ENCODE peak calls at places on chromosomes 7 and 10, in ten cellular contexts. One of them, this sample, is unnamed.
A peak's percentile ranks its signal among the peaks of the same experiment; 100 is the strongest.

GRCh38 chr7:99397632-99397983 is 10.8 kb downstream of the PDAP1 start:
- DNase-seq in neural progenitor cell: no peak
- DNase-seq in nephron progenitor cell: no peak
- DNase-seq in cardiac muscle cell: no peak
- DNase-seq in endodermal cell: no peak
- DNase-seq in brain microvascular endothelial cell: no peak
- DNase-seq in fibroblast of mammary gland: no peak
- DNase-seq in fibroblast of pulmonary artery: no peak
- DNase-seq in fibroblast of the aortic adventitia: no peak
- DNase-seq in GM20000: no peak
- DNase-seq in this sample: no peak

GRCh38 chr10:123868058-123868995 is 23.3 kb downstream of the CPXM2 start:
- DNase-seq in neural progenitor cell: no peak
- DNase-seq in nephron progenitor cell: no peak
- DNase-seq in cardiac muscle cell: no peak
- DNase-seq in endodermal cell: peak; percentile 15
- DNase-seq in brain microvascular endothelial cell: no peak
- DNase-seq in fibroblast of mammary gland: no peak
- DNase-seq in fibroblast of pulmonary artery: no peak
- DNase-seq in fibroblast of the aortic adventitia: no peak
- DNase-seq in GM20000: no peak
- DNase-seq in this sample: no peak

GRCh38 chr10:101095550-101096213 is 33.9 kb downstream of the KAZALD1 start:
- DNase-seq in neural progenitor cell: peak; percentile 81
- DNase-seq in nephron progenitor cell: peak; percentile 84
- DNase-seq in cardiac muscle cell: peak; percentile 72
- DNase-seq in endodermal cell: peak; percentile 100
- DNase-seq in brain microvascular endothelial cell: peak; percentile 68
- DNase-seq in fibroblast of mammary gland: peak; percentile 54
- DNase-seq in fibroblast of pulmonary artery: peak; percentile 64
- DNase-seq in fibroblast of the aortic adventitia: peak; percentile 60
- DNase-seq in GM20000: peak; percentile 81
- DNase-seq in this sample: peak; percentile 74

GRCh38 chr7:42621543-42622219 is 290.2 kb downstream of the C7orf25 start:
- DNase-seq in neural progenitor cell: no peak
- DNase-seq in nephron progenitor cell: no peak
- DNase-seq in cardiac muscle cell: peak; percentile 14
- DNase-seq in endodermal cell: no peak
- DNase-seq in brain microvascular endothelial cell: no peak
- DNase-seq in fibroblast of mammary gland: no peak
- DNase-seq in fibroblast of pulmonary artery: no peak
- DNase-seq in fibroblast of the aortic adventitia: peak; percentile 2
- DNase-seq in GM20000: no peak
- DNase-seq in this sample: no peak

GRCh38 chr7:16315280-16315679 is 106.1 kb downstream of the CRPPA start:
- DNase-seq in neural progenitor cell: no peak
- DNase-seq in nephron progenitor cell: no peak
- DNase-seq in cardiac muscle cell: no peak
- DNase-seq in endodermal cell: no peak
- DNase-seq in brain microvascular endothelial cell: no peak
- DNase-seq in fibroblast of mammary gland: peak; percentile 17
- DNase-seq in fibroblast of pulmonary artery: no peak
- DNase-seq in fibroblast of the aortic adventitia: peak; percentile 19
- DNase-seq in GM20000: no peak
- DNase-seq in this sample: no peak

GRCh38 chr10:22977751-22978150 is 49.9 kb downstream of the ARMC3 start:
- DNase-seq in neural progenitor cell: no peak
- DNase-seq in nephron progenitor cell: no peak
- DNase-seq in cardiac muscle cell: no peak
- DNase-seq in endodermal cell: no peak
- DNase-seq in brain microvascular endothelial cell: no peak
- DNase-seq in fibroblast of mammary gland: no peak
- DNase-seq in fibroblast of pulmonary artery: no peak
- DNase-seq in fibroblast of the aortic adventitia: no peak
- DNase-seq in GM20000: no peak
- DNase-seq in this sample: no peak

GRCh38 chr7:137771679-137772078 is 75.1 kb downstream of the DGKI start:
- DNase-seq in neural progenitor cell: no peak
- DNase-seq in nephron progenitor cell: no peak
- DNase-seq in cardiac muscle cell: no peak
- DNase-seq in endodermal cell: no peak
- DNase-seq in brain microvascular endothelial cell: peak; percentile 91
- DNase-seq in fibroblast of mammary gland: peak; percentile 93
- DNase-seq in fibroblast of pulmonary artery: peak; percentile 75
- DNase-seq in fibroblast of the aortic adventitia: peak; percentile 84
- DNase-seq in GM20000: no peak
- DNase-seq in this sample: peak; percentile 80

GRCh38 chr7:47507514-47507913 is 74.4 kb downstream of the TNS3 start:
- DNase-seq in neural progenitor cell: peak; percentile 59
- DNase-seq in nephron progenitor cell: peak; percentile 40
- DNase-seq in cardiac muscle cell: no peak
- DNase-seq in endodermal cell: no peak
- DNase-seq in brain microvascular endothelial cell: no peak
- DNase-seq in fibroblast of mammary gland: no peak
- DNase-seq in fibroblast of pulmonary artery: no peak
- DNase-seq in fibroblast of the aortic adventitia: no peak
- DNase-seq in GM20000: no peak
- DNase-seq in this sample: no peak

GRCh38 chr10:79374312-79375191 is 27.3 kb downstream of the PPIF start:
- DNase-seq in neural progenitor cell: peak; percentile 85
- DNase-seq in nephron progenitor cell: peak; percentile 89
- DNase-seq in cardiac muscle cell: peak; percentile 84
- DNase-seq in endodermal cell: peak; percentile 95
- DNase-seq in brain microvascular endothelial cell: peak; percentile 66
- DNase-seq in fibroblast of mammary gland: peak; percentile 69
- DNase-seq in fibroblast of pulmonary artery: peak; percentile 76
- DNase-seq in fibroblast of the aortic adventitia: peak; percentile 82
- DNase-seq in GM20000: peak; percentile 85
- DNase-seq in this sample: peak; percentile 50

GRCh38 chr10:72260588-72261322 is 13.0 kb upstream of the DDIT4 start:
- DNase-seq in neural progenitor cell: peak; percentile 99
- DNase-seq in nephron progenitor cell: peak; percentile 96
- DNase-seq in cardiac muscle cell: peak; percentile 94
- DNase-seq in endodermal cell: peak; percentile 99
- DNase-seq in brain microvascular endothelial cell: peak; percentile 55
- DNase-seq in fibroblast of mammary gland: peak; percentile 94
- DNase-seq in fibroblast of pulmonary artery: peak; percentile 90
- DNase-seq in fibroblast of the aortic adventitia: peak; percentile 72
- DNase-seq in GM20000: peak; percentile 86
- DNase-seq in this sample: peak; percentile 95
- TF ChIP-seq CTCF in neural progenitor cell: peak; percentile 43
- TF ChIP-seq CTCF in nephron progenitor cell: no peak
- TF ChIP-seq CTCF in cardiac muscle cell: peak; percentile 8
- TF ChIP-seq CTCF in endodermal cell: peak; percentile 51
- TF ChIP-seq CTCF in brain microvascular endothelial cell: peak; percentile 31
- TF ChIP-seq CTCF in fibroblast of mammary gland: no peak
- TF ChIP-seq CTCF in fibroblast of pulmonary artery: peak; percentile 1
- TF ChIP-seq CTCF in fibroblast of the aortic adventitia: no peak
- TF ChIP-seq CTCF in GM20000: no peak
- TF ChIP-seq CTCF in this sample: no peak

GRCh38 chr10:132360766-132361447 is 28.9 kb downstream of the LRRC27 start:
- DNase-seq in neural progenitor cell: peak; percentile 63
- DNase-seq in nephron progenitor cell: peak; percentile 47
- DNase-seq in cardiac muscle cell: peak; percentile 33
- DNase-seq in endodermal cell: peak; percentile 91
- DNase-seq in brain microvascular endothelial cell: no peak
- DNase-seq in fibroblast of mammary gland: no peak
- DNase-seq in fibroblast of pulmonary artery: no peak
- DNase-seq in fibroblast of the aortic adventitia: no peak
- DNase-seq in GM20000: no peak
- DNase-seq in this sample: no peak
- TF ChIP-seq CTCF in neural progenitor cell: peak; percentile 77
- TF ChIP-seq CTCF in nephron progenitor cell: peak; percentile 57
- TF ChIP-seq CTCF in cardiac muscle cell: peak; percentile 68
- TF ChIP-seq CTCF in endodermal cell: peak; percentile 85
- TF ChIP-seq CTCF in brain microvascular endothelial cell: peak; percentile 74
- TF ChIP-seq CTCF in fibroblast of mammary gland: peak; percentile 49
- TF ChIP-seq CTCF in fibroblast of pulmonary artery: peak; percentile 53
- TF ChIP-seq CTCF in fibroblast of the aortic adventitia: peak; percentile 60
- TF ChIP-seq CTCF in GM20000: peak; percentile 35
- TF ChIP-seq CTCF in this sample: peak; percentile 40

DNA sequence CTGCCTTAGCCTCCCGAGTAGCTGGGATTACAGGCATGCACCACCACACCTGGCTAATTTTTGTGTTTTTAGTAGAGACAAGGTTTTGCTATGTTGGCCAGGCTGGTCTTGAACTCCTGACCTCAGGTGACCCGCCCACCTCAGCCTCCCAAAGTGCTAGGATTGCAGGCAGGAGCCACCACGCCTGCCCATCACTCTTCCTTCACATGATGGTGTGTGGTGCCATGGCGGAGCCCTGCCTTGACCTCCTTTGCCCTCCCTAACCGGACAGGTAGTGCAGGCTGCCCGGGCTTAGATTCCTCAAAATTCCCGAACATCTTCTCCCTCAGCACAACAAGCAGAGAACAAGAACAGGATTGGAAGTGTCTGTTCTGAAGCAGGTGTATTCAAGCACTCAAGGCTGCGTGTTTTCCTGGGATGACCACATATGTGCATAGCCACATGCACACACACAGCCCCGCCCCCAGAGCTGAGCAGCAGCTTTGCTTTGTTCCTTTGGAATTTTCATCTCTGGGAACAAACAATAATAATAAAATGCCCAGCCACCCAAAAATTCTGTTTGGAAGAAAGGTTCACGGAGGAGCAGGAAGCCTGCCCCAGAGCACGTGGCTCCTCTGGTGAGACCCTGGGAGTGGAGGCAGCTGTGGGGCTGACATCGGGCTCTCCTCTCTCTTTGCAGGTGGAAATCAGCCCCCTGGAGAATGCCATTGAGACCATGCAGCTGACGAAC is 131.3 kb upstream of the NPS start:
- DNase-seq in neural progenitor cell: no peak
- DNase-seq in nephron progenitor cell: no peak
- DNase-seq in cardiac muscle cell: no peak
- DNase-seq in endodermal cell: no peak
- DNase-seq in brain microvascular endothelial cell: no peak
- DNase-seq in fibroblast of mammary gland: no peak
- DNase-seq in fibroblast of pulmonary artery: no peak
- DNase-seq in fibroblast of the aortic adventitia: no peak
- DNase-seq in GM20000: no peak
- DNase-seq in this sample: no peak
- TF ChIP-seq CTCF in neural progenitor cell: no peak
- TF ChIP-seq CTCF in nephron progenitor cell: no peak
- TF ChIP-seq CTCF in cardiac muscle cell: no peak
- TF ChIP-seq CTCF in endodermal cell: no peak
- TF ChIP-seq CTCF in brain microvascular endothelial cell: no peak
- TF ChIP-seq CTCF in fibroblast of mammary gland: no peak
- TF ChIP-seq CTCF in fibroblast of pulmonary artery: no peak
- TF ChIP-seq CTCF in fibroblast of the aortic adventitia: no peak
- TF ChIP-seq CTCF in GM20000: no peak
- TF ChIP-seq CTCF in this sample: no peak

GRCh38 chr10:77390481-77390891 is 247.1 kb downstream of the KCNMA1 start:
- DNase-seq in neural progenitor cell: no peak
- DNase-seq in nephron progenitor cell: no peak
- DNase-seq in cardiac muscle cell: peak; percentile 34
- DNase-seq in endodermal cell: peak; percentile 44
- DNase-seq in brain microvascular endothelial cell: no peak
- DNase-seq in fibroblast of mammary gland: no peak
- DNase-seq in fibroblast of pulmonary artery: no peak
- DNase-seq in fibroblast of the aortic adventitia: peak; percentile 34
- DNase-seq in GM20000: no peak
- DNase-seq in this sample: peak; percentile 22

GRCh38 chr10:77392851-77393250 is 244.8 kb downstream of the KCNMA1 start:
- DNase-seq in neural progenitor cell: no peak
- DNase-seq in nephron progenitor cell: no peak
- DNase-seq in cardiac muscle cell: no peak
- DNase-seq in endodermal cell: no peak
- DNase-seq in brain microvascular endothelial cell: peak; percentile 93
- DNase-seq in fibroblast of mammary gland: peak; percentile 98
- DNase-seq in fibroblast of pulmonary artery: peak; percentile 93
- DNase-seq in fibroblast of the aortic adventitia: peak; percentile 96
- DNase-seq in GM20000: no peak
- DNase-seq in this sample: peak; percentile 99

GRCh38 chr10:77393411-77393810 is 244.2 kb downstream of the KCNMA1 start:
- DNase-seq in neural progenitor cell: no peak
- DNase-seq in nephron progenitor cell: no peak
- DNase-seq in cardiac muscle cell: no peak
- DNase-seq in endodermal cell: no peak
- DNase-seq in brain microvascular endothelial cell: no peak
- DNase-seq in fibroblast of mammary gland: no peak
- DNase-seq in fibroblast of pulmonary artery: no peak
- DNase-seq in fibroblast of the aortic adventitia: no peak
- DNase-seq in GM20000: no peak
- DNase-seq in this sample: no peak

GRCh38 chr10:77392236-77392721 is 245.3 kb downstream of the KCNMA1 start:
- DNase-seq in neural progenitor cell: no peak
- DNase-seq in nephron progenitor cell: no peak
- DNase-seq in cardiac muscle cell: no peak
- DNase-seq in endodermal cell: no peak
- DNase-seq in brain microvascular endothelial cell: peak; percentile 47
- DNase-seq in fibroblast of mammary gland: peak; percentile 75
- DNase-seq in fibroblast of pulmonary artery: peak; percentile 66
- DNase-seq in fibroblast of the aortic adventitia: peak; percentile 61
- DNase-seq in GM20000: no peak
- DNase-seq in this sample: peak; percentile 62

DNA sequence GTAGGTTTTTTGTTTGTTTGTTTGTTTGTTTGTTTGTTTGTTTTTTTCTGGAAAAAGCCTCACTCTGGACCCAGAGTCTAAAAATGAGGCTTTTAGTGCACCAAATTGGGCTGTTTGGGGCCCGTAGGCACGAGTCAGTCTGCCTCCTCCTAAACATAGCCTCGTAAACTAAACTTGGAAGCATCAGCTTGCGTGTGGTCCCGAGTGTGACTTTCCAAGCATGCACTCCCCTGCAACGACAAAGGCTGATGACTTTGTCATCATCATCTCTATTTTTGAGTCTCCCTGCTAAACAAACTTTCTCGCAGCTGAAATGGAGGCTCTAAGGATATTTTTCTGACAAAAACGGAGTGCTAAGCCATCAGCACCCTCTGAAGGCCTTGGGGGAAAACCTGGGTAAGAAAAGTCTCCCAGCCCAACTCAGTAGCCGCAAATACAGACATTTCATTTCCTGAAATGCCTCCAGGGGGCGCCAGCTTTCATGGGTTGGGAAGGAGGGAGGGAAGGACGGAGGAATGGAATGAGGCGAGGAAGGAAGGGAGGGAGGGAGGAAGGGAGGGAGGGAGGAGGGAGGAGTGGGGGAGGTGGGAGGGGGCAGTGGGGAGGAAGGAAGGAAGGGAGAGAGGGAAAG is 245.9 kb downstream of the KCNMA1 start:
- DNase-seq in neural progenitor cell: peak; percentile 91
- DNase-seq in nephron progenitor cell: peak; percentile 92
- DNase-seq in cardiac muscle cell: peak; percentile 86
- DNase-seq in endodermal cell: peak; percentile 97
- DNase-seq in brain microvascular endothelial cell: peak; percentile 84
- DNase-seq in fibroblast of mammary gland: peak; percentile 87
- DNase-seq in fibroblast of pulmonary artery: peak; percentile 88
- DNase-seq in fibroblast of the aortic adventitia: peak; percentile 91
- DNase-seq in GM20000: peak; percentile 54
- DNase-seq in this sample: peak; percentile 95
- TF ChIP-seq CTCF in neural progenitor cell: peak; percentile 78
- TF ChIP-seq CTCF in nephron progenitor cell: peak; percentile 52
- TF ChIP-seq CTCF in cardiac muscle cell: peak; percentile 65
- TF ChIP-seq CTCF in endodermal cell: peak; percentile 76
- TF ChIP-seq CTCF in brain microvascular endothelial cell: peak; percentile 85
- TF ChIP-seq CTCF in fibroblast of mammary gland: peak; percentile 76
- TF ChIP-seq CTCF in fibroblast of pulmonary artery: peak; percentile 71
- TF ChIP-seq CTCF in fibroblast of the aortic adventitia: peak; percentile 83
- TF ChIP-seq CTCF in GM20000: peak; percentile 40
- TF ChIP-seq CTCF in this sample: peak; percentile 72